ENCODE peak calls at places on chromosomes 5 and 9, in seven cellular contexts. Q, E, L, Y, O, D and G are unnamed samples.

GRCh38 chr5:68522863-68523262 is 307.3 kb downstream of the PIK3R1 start:
- DNase-seq in Q (no peak), E (no peak), L (no peak), Y (no peak), O (no peak), D (no peak), G (no peak)

GRCh38 chr9:5425006-5425628 is 12.6 kb downstream of the PLGRKT start:
- DNase-seq in Q (peak), E (peak), L (no peak), Y (peak), O (no peak), D (no peak), G (no peak)

GRCh38 chr9:115680226-115680625 is 473.4 kb upstream of the PAPPA start:
- DNase-seq in Q (no peak), E (no peak), L (no peak), Y (no peak), O (no peak), D (no peak), G (no peak)

GRCh38 chr5:135038829-135039525 is 4.9 kb upstream of the PITX1 start:
- DNase-seq in Q (no peak), E (no peak), L (no peak), Y (no peak), O (no peak), D (no peak), G (no peak)

GRCh38 chr5:100904259-100904822 is 1.3 kb upstream of the ST8SIA4 start:
- DNase-seq in Q (peak), E (no peak), L (no peak), Y (no peak), O (no peak), D (no peak), G (peak)

GRCh38 chr5:177089146-177089545 is 2.4 kb downstream of the FGFR4 start:
- DNase-seq in Q (no peak), E (no peak), L (no peak), Y (no peak), O (no peak), D (no peak), G (no peak)

GRCh38 chr9:22731786-22732185 is 285.2 kb downstream of the DMRTA1 start:
- DNase-seq in Q (no peak), E (no peak), L (no peak), Y (no peak), O (no peak), D (no peak), G (no peak)

GRCh38 chr5:6572086-6572824 is 60.6 kb downstream of the NSUN2 start:
- DNase-seq in Q (no peak), E (no peak), L (no peak), Y (no peak), O (no peak), D (no peak), G (peak)

GRCh38 chr9:7452378-7452777 is 347.2 kb downstream of the DMAC1 start:
- DNase-seq in Q (no peak), E (no peak), L (no peak), Y (no peak), O (no peak), D (no peak), G (no peak)

GRCh38 chr9:96581823-96582598 is 37.6 kb downstream of the CDC14B start:
- DNase-seq in Q (no peak), E (no peak), L (no peak), Y (no peak), O (no peak), D (no peak), G (no peak)

GRCh38 chr9:73995836-73996235 is 501.3 kb upstream of the RORB start:
- DNase-seq in Q (no peak), E (no peak), L (no peak), Y (no peak), O (no peak), D (no peak), G (no peak)

GRCh38 chr5:155103164-155103563 is 89.6 kb downstream of the KIF4B start:
- DNase-seq in Q (no peak), E (no peak), L (no peak), Y (no peak), O (no peak), D (no peak), G (no peak)

GRCh38 chr5:96661101-96661840 is 905 bp upstream of the CAST start:
- DNase-seq in Q (peak), E (no peak), L (no peak), Y (peak), O (no peak), D (no peak), G (peak)

GRCh38 chr9:87269777-87270176 is 227.9 kb upstream of the DAPK1 start:
- DNase-seq in Q (no peak), E (no peak), L (no peak), Y (no peak), O (no peak), D (no peak), G (no peak)

GRCh38 chr9:136117291-136118060 is 1.2 kb downstream of the TMEM250 start:
- DNase-seq in Q (peak), E (no peak), L (no peak), Y (no peak), O (no peak), D (no peak), G (no peak)

GRCh38 chr5:147305147-147305546 is 70.3 kb downstream of the STK32A start:
- DNase-seq in Q (no peak), E (no peak), L (no peak), Y (no peak), O (no peak), D (no peak), G (no peak)

GRCh38 chr9:119375892-119376291 is 6.7 kb upstream of the BRINP1 start:
- DNase-seq in Q (peak), E (peak), L (no peak), Y (no peak), O (no peak), D (peak), G (no peak)

GRCh38 chr9:35905912-35906679 is at the start of gene HRCT1:
- DNase-seq in Q (peak), E (no peak), L (peak), Y (no peak), O (peak), D (peak), G (peak)

GRCh38 chr5:177598477-177598876 is 1.5 kb upstream of the B4GALT7 start:
- DNase-seq in Q (no peak), E (no peak), L (no peak), Y (no peak), O (no peak), D (no peak), G (peak)

GRCh38 chr9:8962084-8962483 is 1162.5 kb upstream of the DMAC1 start:
- DNase-seq in Q (no peak), E (no peak), L (no peak), Y (no peak), O (no peak), D (no peak), G (no peak)

GRCh38 chr5:141430332-141431113 is at the start of gene PCDHGA12:
- DNase-seq in Q (peak), E (peak), L (no peak), Y (peak), O (no peak), D (no peak), G (no peak)

GRCh38 chr5:68332546-68332945 is 117.0 kb downstream of the PIK3R1 start:
- DNase-seq in Q (no peak), E (no peak), L (no peak), Y (no peak), O (no peak), D (no peak), G (no peak)

GRCh38 chr5:66367814-66368541 is 223.9 kb downstream of the SREK1 start:
- DNase-seq in Q (no peak), E (no peak), L (no peak), Y (no peak), O (no peak), D (no peak), G (no peak)

GRCh38 chr5:31291323-31291854 is 97.9 kb downstream of the CDH6 start:
- DNase-seq in Q (peak), E (no peak), L (no peak), Y (no peak), O (no peak), D (no peak), G (no peak)

GRCh38 chr9:73782166-73782565 is 630.5 kb downstream of the ANXA1 start:
- DNase-seq in Q (no peak), E (no peak), L (no peak), Y (no peak), O (no peak), D (no peak), G (no peak)

GRCh38 chr5:136201870-136202269 is 8.9 kb upstream of the SMIM32 start:
- DNase-seq in Q (no peak), E (no peak), L (no peak), Y (no peak), O (no peak), D (no peak), G (peak)

GRCh38 chr5:149284501-149284900 is 12.8 kb downstream of the AFAP1L1 start:
- DNase-seq in Q (no peak), E (no peak), L (no peak), Y (no peak), O (peak), D (no peak), G (peak)

GRCh38 chr5:93675458-93676450 is 65.6 kb downstream of the POU5F2 start:
- DNase-seq in Q (no peak), E (no peak), L (no peak), Y (no peak), O (no peak), D (no peak), G (no peak)

GRCh38 chr5:125696762-125697161 is 726.4 kb upstream of the GRAMD2B start:
- DNase-seq in Q (peak), E (no peak), L (no peak), Y (no peak), O (no peak), D (no peak), G (peak)

GRCh38 chr9:130542457-130543228 is 36.7 kb upstream of the FUBP3 start:
- DNase-seq in Q (peak), E (peak), L (no peak), Y (no peak), O (no peak), D (no peak), G (no peak)

GRCh38 chr5:37045703-37046102 is 169.1 kb downstream of the NIPBL start:
- DNase-seq in Q (no peak), E (no peak), L (no peak), Y (no peak), O (no peak), D (no peak), G (no peak)

GRCh38 chr9:126670270-126670669 is 56.5 kb downstream of the LMX1B start:
- DNase-seq in Q (no peak), E (no peak), L (no peak), Y (no peak), O (no peak), D (no peak), G (no peak)

GRCh38 chr5:77560677-77561263 is 68.7 kb upstream of the WDR41 start:
- DNase-seq in Q (peak), E (peak), L (no peak), Y (peak), O (no peak), D (peak), G (no peak)

GRCh38 chr5:9343146-9343850 is 202.6 kb downstream of the SEMA5A start:
- DNase-seq in Q (no peak), E (no peak), L (no peak), Y (no peak), O (no peak), D (no peak), G (no peak)

GRCh38 chr5:137344723-137345322 is 154.3 kb downstream of the SPOCK1 start:
- DNase-seq in Q (peak), E (peak), L (no peak), Y (no peak), O (no peak), D (peak), G (no peak)

GRCh38 chr9:125650271-125650737 is 56.7 kb downstream of the MAPKAP1 start:
- DNase-seq in Q (no peak), E (no peak), L (no peak), Y (peak), O (no peak), D (no peak), G (no peak)

GRCh38 chr9:6545017-6545691 is 100.4 kb downstream of the GLDC start:
- DNase-seq in Q (peak), E (no peak), L (no peak), Y (no peak), O (no peak), D (no peak), G (no peak)

GRCh38 chr9:82167296-82167695 is 178.7 kb downstream of the SPATA31D1 start:
- DNase-seq in Q (no peak), E (no peak), L (no peak), Y (no peak), O (no peak), D (no peak), G (no peak)

GRCh38 chr5:1793301-1793740 is 6.3 kb downstream of the MRPL36 start:
- DNase-seq in Q (no peak), E (no peak), L (peak), Y (no peak), O (peak), D (no peak), G (no peak)

DNA sequence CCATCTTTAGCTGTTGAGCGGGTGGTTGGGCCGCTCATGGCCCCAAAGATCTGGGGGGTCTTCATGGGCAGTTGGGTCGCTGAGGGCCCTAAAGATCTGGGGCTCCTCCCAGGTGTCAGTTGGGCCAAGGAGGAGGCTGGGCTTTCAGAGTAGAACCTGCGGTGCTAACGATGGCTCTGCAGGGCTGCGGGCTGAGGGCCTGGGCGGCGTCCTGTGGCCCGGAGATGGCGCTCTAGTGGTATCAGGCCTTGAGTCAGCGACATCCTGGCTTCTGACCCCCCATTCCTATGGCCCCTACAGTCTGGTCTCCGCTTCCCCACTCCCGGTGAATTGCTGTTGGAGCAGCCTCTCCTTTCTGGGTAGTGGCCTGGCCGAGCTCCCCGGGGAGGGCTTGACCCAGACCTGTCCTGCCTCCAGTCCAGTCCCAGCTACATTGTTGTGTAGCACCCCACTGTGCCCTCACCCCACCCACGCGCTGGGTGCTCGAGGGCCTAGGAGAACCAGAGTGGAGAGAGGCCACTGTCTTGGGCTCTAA is 640 bp downstream of the C5orf58 start:
- DNase-seq in Q (no peak), E (no peak), L (no peak), Y (no peak), O (no peak), D (no peak), G (no peak)
- TF ChIP-seq POLR2A in Q (no peak), E (no peak), L (no peak), Y (no peak), O (no peak), D (no peak), G (no peak)

DNA sequence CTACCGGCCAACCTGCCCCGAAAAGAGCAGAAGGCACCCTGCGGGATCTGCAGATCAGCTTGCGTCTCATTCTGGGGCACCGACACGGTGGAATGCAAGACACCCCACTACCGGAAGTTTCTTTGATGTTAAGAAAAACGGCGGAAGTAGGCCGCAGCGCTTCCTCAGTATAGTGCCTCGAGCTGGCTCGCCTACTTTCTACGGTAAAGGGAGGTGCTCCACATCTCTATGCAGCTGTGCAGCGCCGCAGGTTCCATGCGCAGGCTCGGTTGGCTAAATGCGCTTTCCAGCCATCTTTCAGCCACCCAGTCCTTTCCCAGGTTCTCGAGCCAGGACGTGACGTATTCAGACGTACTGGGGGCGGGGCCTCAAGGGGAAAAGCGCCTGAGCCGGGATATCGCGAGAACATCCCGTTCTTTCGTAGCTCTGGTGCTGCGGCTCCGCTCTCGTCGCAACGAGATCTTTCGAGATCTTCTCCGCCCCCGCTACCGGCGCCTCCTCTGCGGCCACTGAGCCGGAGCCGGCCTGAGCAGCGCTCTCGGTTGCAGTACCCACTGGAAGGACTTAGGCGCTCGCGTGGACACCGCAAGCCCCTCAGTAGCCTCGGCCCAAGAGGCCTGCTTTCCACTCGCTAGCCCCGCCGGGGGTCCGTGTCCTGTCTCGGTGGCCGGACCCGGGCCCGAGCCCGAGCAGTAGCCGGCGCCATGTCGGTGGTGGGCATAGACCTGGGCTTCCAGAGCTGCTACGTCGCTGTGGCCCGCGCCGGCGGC is at the start of gene HSPA4:
- DNase-seq in Q (peak), E (peak), L (peak), Y (peak), O (peak), D (peak), G (peak)
- TF ChIP-seq POLR2A in Q (peak), E (peak), L (peak), Y (peak), O (peak), D (peak), G (peak)

DNA sequence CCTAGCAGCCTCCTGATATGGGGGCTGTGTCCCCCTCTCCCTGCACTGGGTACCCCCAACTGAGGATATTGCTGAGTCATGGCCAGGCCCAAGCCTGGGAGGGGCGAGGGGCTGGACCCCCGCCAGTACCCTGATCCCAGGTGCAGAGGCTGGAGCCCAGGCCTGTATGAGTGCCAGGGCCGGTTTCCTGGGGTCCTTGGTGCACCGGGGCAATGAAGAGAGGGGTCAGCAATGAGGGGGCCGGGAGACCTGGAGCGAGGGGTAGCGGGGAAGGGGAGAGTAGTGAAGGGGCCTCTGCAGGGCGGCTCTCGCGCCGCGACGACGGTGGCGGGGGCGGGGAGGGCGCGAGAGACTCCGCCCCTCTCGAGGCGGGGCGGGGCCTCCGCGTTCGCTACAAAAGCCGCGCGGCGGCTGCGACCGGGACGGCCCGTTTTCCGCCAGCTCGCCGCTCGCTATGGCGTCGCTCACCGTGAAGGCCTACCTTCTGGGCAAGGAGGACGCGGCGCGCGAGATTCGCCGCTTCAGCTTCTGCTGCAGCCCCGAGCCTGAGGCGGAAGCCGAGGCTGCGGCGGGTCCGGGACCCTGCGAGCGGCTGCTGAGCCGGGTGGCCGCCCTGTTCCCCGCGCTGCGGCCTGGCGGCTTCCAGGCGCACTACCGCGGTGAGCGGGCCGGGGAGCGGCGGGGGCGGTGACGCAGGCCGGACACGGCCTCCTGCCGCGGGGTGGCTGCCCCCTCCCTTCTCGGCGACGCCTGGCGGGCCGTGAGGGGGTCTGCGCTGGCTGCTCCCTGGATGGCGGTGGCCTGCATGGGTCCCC is at the start of gene SQSTM1:
- DNase-seq in Q (peak), E (peak), L (peak), Y (no peak), O (peak), D (peak), G (peak)
- TF ChIP-seq POLR2A in Q (peak), E (peak), L (peak), Y (peak), O (peak), D (peak), G (no peak)

DNA sequence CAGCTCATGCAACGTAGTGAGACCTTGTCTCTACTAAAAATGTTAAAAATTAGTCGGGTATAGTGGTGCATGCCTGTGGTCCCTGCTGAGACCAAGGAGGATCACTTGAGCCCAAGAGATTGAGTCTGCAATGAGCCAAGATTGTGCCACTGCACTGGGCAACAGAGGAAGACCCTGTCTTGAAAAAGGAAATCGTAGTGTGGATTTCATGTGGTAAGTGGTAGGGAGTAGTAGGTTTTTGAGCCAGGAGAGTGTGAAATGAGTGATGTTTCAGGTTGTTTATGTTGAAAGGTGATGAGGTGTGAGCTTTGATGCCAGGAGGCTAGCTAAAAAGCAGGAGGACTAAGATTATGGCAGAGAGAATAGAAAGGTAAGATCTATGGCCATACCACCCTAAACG is 5.9 kb downstream of the MATR3 start:
- DNase-seq in Q (no peak), E (no peak), L (no peak), Y (no peak), O (no peak), D (no peak), G (no peak)
- TF ChIP-seq POLR2A in Q (no peak), E (no peak), L (no peak), Y (no peak), O (no peak), D (no peak), G (no peak)